ENCODE peak calls at places on chromosomes 2 and 18, in nine cellular contexts. F is ovary, R is esophagus muscularis mucosa, B is stomach, P is upper lobe of left lung, M is transverse colon, W is A549, D is tibial nerve, J is SK-N-SH. H is an unnamed sample.

GRCh38 chr18:57353137-57353939 is 981 bp downstream of the ST8SIA3 start:
- DNase-seq in B (no peak), P (no peak), W (no peak), M (no peak), D (no peak), F (no peak), R (no peak), J (peak), H (no peak)

GRCh38 chr18:3056311-3056710 is 43.4 kb upstream of the LPIN2 start:
- DNase-seq in R (no peak), P (no peak), B (no peak), F (no peak), W (no peak), D (no peak), M (no peak), J (no peak), H (no peak)

GRCh38 chr2:190119257-190119656 is 56.7 kb upstream of the MSTN start:
- DNase-seq in M (no peak), B (no peak), W (no peak), R (no peak), D (no peak), J (no peak), F (peak), P (peak), H (no peak)

GRCh38 chr18:69365658-69366057 is 35.0 kb upstream of the DOK6 start:
- DNase-seq in B (no peak), P (no peak), W (no peak), M (no peak), F (no peak), R (no peak), J (no peak), D (no peak), H (no peak)

GRCh38 chr2:54176577-54176976 is 61.2 kb downstream of the ACYP2 start:
- DNase-seq in F (peak), B (no peak), J (peak), R (no peak), W (no peak), P (peak), D (peak), M (peak), H (peak)

GRCh38 chr18:79510731-79511141 is 115.0 kb downstream of the NFATC1 start:
- DNase-seq in P (peak), W (no peak), M (peak), J (no peak), R (no peak), B (peak), D (no peak), F (peak), H (peak)

GRCh38 chr18:46628206-46628605 is 28.8 kb downstream of the LOXHD1 start:
- DNase-seq in B (no peak), J (no peak), M (no peak), F (no peak), D (no peak), P (no peak), R (peak), W (no peak), H (no peak)

GRCh38 chr2:221844966-221845365 is 272.9 kb upstream of the EPHA4 start:
- DNase-seq in P (no peak), J (no peak), M (no peak), R (no peak), F (no peak), B (no peak), D (no peak), W (no peak), H (no peak)

GRCh38 chr2:129923265-129924141 is 56.0 kb upstream of the RAB6C start:
- DNase-seq in W (no peak), F (no peak), M (no peak), P (no peak), D (peak), B (no peak), J (peak), R (peak), H (no peak)

GRCh38 chr18:46678785-46679404 is 21.9 kb upstream of the LOXHD1 start:
- DNase-seq in W (no peak), J (no peak), M (no peak), B (no peak), P (no peak), D (no peak), F (no peak), R (no peak), H (no peak)

GRCh38 chr2:8370258-8370802 is 311.5 kb upstream of the ID2 start:
- DNase-seq in W (no peak), D (no peak), R (peak), F (no peak), J (no peak), M (no peak), B (no peak), P (no peak), H (no peak)

GRCh38 chr2:241721852-241722251 is 12.6 kb upstream of the D2HGDH start:
- DNase-seq in R (no peak), B (no peak), D (no peak), J (peak), F (no peak), W (no peak), M (no peak), P (no peak), H (no peak)

GRCh38 chr2:153543639-153544071 is 65.1 kb upstream of the RPRM start:
- DNase-seq in R (no peak), B (no peak), W (no peak), M (no peak), J (no peak), F (no peak), P (no peak), D (no peak), H (no peak)

GRCh38 chr18:55974521-55974920 is 386.5 kb upstream of the TCF4 start:
- DNase-seq in J (no peak), D (no peak), M (no peak), B (no peak), P (no peak), W (no peak), R (peak), F (no peak), H (no peak)

GRCh38 chr18:5979971-5980457 is 84.7 kb upstream of the TMEM200C start:
- DNase-seq in J (no peak), W (no peak), M (no peak), B (no peak), P (no peak), F (no peak), D (no peak), R (peak), H (no peak)

GRCh38 chr2:240423788-240424191 is 11.7 kb upstream of the GPC1 start:
- DNase-seq in R (no peak), W (no peak), M (no peak), B (peak), J (no peak), D (no peak), P (peak), F (peak), H (peak)

GRCh38 chr2:48347712-48348111 is 182.2 kb upstream of the STON1 start:
- DNase-seq in F (no peak), D (no peak), J (peak), M (no peak), P (no peak), R (no peak), W (no peak), B (no peak), H (no peak)

GRCh38 chr2:109170645-109171044 is 41.6 kb downstream of the SH3RF3 start:
- DNase-seq in P (no peak), R (no peak), B (no peak), J (no peak), M (no peak), F (no peak), W (no peak), D (no peak), H (no peak)

GRCh38 chr18:48308755-48309154 is 100.4 kb downstream of the ZBTB7C start:
- DNase-seq in M (no peak), F (no peak), P (no peak), B (peak), D (no peak), J (no peak), W (no peak), R (no peak), H (peak)

GRCh38 chr2:6637329-6637728 is 228.4 kb downstream of the CMPK2 start:
- DNase-seq in R (no peak), B (no peak), J (peak), P (no peak), W (no peak), F (no peak), M (no peak), D (no peak), H (no peak)

GRCh38 chr2:232875256-232876070 is 5.4 kb downstream of the SNORC start:
- DNase-seq in M (peak), P (no peak), D (no peak), W (no peak), R (no peak), F (peak), B (no peak), J (peak), H (peak)
- TF ChIP-seq EP300 in M (no peak), P (no peak), D (no peak), W (no peak), R (no peak), F (no peak), B (no peak), J (no peak), H (no peak)

GRCh38 chr18:32373995-32374394 is 96.7 kb downstream of the GAREM1 start:
- DNase-seq in F (no peak), W (no peak), M (peak), P (no peak), J (no peak), R (no peak), D (no peak), B (no peak), H (no peak)

GRCh38 chr18:32371384-32371783 is 99.3 kb downstream of the GAREM1 start:
- DNase-seq in F (no peak), W (no peak), B (no peak), R (no peak), M (no peak), D (no peak), J (no peak), P (no peak), H (no peak)

GRCh38 chr18:32372047-32372380 is 98.7 kb downstream of the GAREM1 start:
- DNase-seq in B (no peak), D (no peak), R (no peak), P (no peak), W (no peak), F (no peak), J (no peak), M (no peak), H (no peak)

GRCh38 chr18:32372381-32373061 is 98.2 kb downstream of the GAREM1 start:
- DNase-seq in R (no peak), W (peak), P (peak), D (no peak), B (peak), M (peak), F (no peak), J (no peak), H (no peak)

GRCh38 chr18:32373505-32373904 is 97.2 kb downstream of the GAREM1 start:
- DNase-seq in P (no peak), M (no peak), W (no peak), F (no peak), J (no peak), D (no peak), R (no peak), B (no peak), H (no peak)
- H3K27ac ChIP-seq in P (no peak), M (peak), W (peak), F (no peak), J (no peak), D (peak), R (no peak), B (peak), H (no peak)

GRCh38 chr2:74843371-74844298 is 9.7 kb downstream of the HK2 start:
- DNase-seq in J (no peak), B (no peak), F (no peak), P (peak), D (no peak), M (peak), W (no peak), R (no peak), H (peak)

GRCh38 chr2:74845991-74846390 is 12.1 kb downstream of the HK2 start:
- DNase-seq in P (no peak), W (no peak), M (no peak), F (no peak), R (no peak), D (no peak), J (no peak), B (no peak), H (no peak)

GRCh38 chr2:74845217-74845751 is 11.4 kb downstream of the HK2 start:
- DNase-seq in M (peak), R (peak), J (no peak), D (peak), W (peak), B (peak), P (peak), F (peak), H (peak)

GRCh38 chr2:74844752-74845151 is 10.8 kb downstream of the HK2 start:
- DNase-seq in R (no peak), W (no peak), D (no peak), B (no peak), M (no peak), F (no peak), J (no peak), P (no peak), H (no peak)

DNA sequence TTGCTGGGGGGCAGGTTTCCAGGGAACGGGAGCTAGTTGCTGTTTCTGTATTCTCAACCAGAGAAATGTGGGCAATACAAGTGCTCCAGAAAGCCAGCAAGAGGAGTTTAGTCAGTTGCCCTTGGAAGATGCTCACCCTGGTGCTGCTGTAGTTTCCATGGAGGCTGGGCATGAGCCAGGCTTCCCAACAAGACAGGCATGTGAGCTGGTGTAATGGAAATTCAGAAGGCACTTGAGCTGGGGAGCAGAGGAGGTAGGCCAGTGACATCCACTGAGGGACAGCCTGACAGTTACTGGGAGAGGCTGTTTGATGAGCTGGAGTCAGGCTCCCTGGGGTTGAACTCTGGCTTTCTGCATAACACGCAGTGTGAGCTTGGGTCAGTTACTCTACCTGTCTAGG is 7.7 kb downstream of the HK2 start:
- DNase-seq in J (no peak), R (no peak), D (no peak), W (no peak), M (no peak), B (no peak), P (no peak), F (no peak), H (no peak)
- H3K4me3 ChIP-seq in J (no peak), R (no peak), D (no peak), W (no peak), M (no peak), B (no peak), P (no peak), F (no peak), H (no peak)

DNA sequence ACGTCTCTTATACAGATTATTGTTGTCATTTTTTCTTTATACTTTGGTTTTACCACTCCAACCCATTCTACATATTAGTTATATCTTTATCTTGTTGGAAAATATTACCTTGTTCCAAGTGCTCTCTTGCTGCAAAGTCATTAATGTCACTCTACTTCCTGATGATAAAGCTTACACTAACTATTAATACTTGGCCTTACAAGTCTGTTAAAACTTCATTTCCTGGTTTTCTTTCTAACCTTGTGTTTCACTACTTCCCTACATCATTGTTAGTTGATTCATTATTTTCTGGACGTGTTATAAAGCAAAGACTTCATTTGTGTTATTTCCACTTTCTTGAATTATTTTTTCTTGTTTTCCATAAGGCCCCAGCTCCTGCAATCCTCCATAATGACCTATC is 382.6 kb upstream of the CDH20 start:
- DNase-seq in W (no peak), B (no peak), R (no peak), D (no peak), F (no peak), M (no peak), J (no peak), P (no peak), H (no peak)
- TF ChIP-seq EP300 in W (no peak), B (no peak), R (no peak), D (no peak), F (no peak), M (no peak), J (no peak), P (no peak), H (no peak)

GRCh38 chr2:46764547-46764946 is 151.1 kb downstream of the MCFD2 start:
- DNase-seq in B (no peak), F (no peak), W (no peak), J (no peak), M (no peak), R (no peak), D (no peak), P (no peak), H (no peak)
- H3K27ac ChIP-seq in B (no peak), F (peak), W (no peak), J (no peak), M (no peak), R (no peak), D (no peak), P (no peak), H (no peak)

DNA sequence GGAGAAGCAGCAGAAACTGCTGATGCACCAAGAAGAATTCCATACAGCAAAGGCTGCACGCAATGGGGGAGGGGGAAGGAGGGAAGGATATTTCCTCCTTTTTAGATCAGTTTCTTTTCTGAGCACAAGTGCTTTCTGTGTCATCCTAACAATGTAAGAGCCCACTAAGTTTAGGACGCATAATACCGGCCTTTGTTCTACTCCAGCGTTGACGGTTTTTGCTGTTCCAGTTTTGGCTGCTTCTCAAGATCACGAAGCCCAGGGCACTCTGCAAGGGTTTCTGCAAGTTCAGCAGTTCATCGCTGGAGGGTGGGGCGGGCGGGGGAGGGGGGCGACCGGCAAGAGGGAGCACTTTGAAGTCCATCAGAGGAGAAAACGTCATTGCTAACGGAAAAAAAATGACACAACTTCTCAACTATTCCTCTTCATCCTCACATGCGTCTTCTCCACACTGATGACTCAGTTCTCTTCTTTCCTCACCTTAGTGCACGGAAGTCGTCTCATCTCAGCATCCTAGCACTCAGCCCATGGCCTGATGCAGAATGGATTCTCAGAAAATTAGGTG is 8.7 kb downstream of the FAM178B start:
- DNase-seq in F (no peak), D (no peak), M (no peak), B (no peak), J (no peak), R (no peak), P (no peak), W (peak), H (no peak)
- H3K4me3 ChIP-seq in F (peak), D (no peak), M (no peak), B (no peak), J (no peak), R (peak), P (no peak), W (peak), H (peak)

H was measured in sigmoid colon.